ENCODE peak calls at places on chromosome 17, in five cellular contexts. D is OCI-LY7, A is psoas muscle, T is left ventricle myocardium inferior, X is neuronal stem cell. M is an unnamed sample. For H3K36me3 and H3K4me1, the result is how much of the 10 kb centered on the place peaks cover.

GRCh38 chr17:38605230-38605851 is 411 bp downstream of the SRCIN1 start:
- DNase-seq in D (no peak), A (no peak), T (no peak), X (peak), M (no peak)

GRCh38 chr17:59432657-59433056 is 101.2 kb downstream of the YPEL2 start:
- DNase-seq in D (no peak), A (no peak), T (no peak), X (no peak), M (no peak)

GRCh38 chr17:44133918-44134476 is 7.7 kb upstream of the HROB start:
- DNase-seq in D (no peak), A (no peak), T (no peak), X (no peak), M (no peak)

GRCh38 chr17:65173284-65173793 is 36.2 kb downstream of the RGS9 start:
- DNase-seq in D (peak), A (no peak), T (no peak), X (no peak), M (no peak)

GRCh38 chr17:76996741-76997694 is 128.8 kb downstream of the MGAT5B start:
- DNase-seq in D (peak), A (no peak), T (no peak), X (no peak), M (no peak)

GRCh38 chr17:30433514-30433913 is 43.7 kb upstream of the GOSR1 start:
- DNase-seq in D (no peak), A (no peak), T (no peak), X (no peak), M (no peak)

GRCh38 chr17:57811633-57812280 is 38.1 kb downstream of the MRPS23 start:
- DNase-seq in D (no peak), A (no peak), T (no peak), X (no peak), M (peak)

GRCh38 chr17:57913576-57914273 is 41.5 kb downstream of the CUEDC1 start:
- DNase-seq in D (no peak), A (no peak), T (no peak), X (no peak), M (no peak)

GRCh38 chr17:34487616-34488015 is 91.8 kb upstream of the TMEM132E start:
- DNase-seq in D (no peak), A (no peak), T (no peak), X (no peak), M (no peak)

GRCh38 chr17:48586355-48586924 is 3.6 kb downstream of the HOXB3 start:
- DNase-seq in D (no peak), A (no peak), T (no peak), X (no peak), M (no peak)

GRCh38 chr17:63675607-63676539 is 24.1 kb downstream of the LIMD2 start:
- DNase-seq in D (no peak), A (peak), T (peak), X (no peak), M (no peak)

GRCh38 chr17:59620518-59621259 is 994 bp downstream of the CLTC start:
- DNase-seq in D (peak), A (peak), T (peak), X (no peak), M (peak)

GRCh38 chr17:44820631-44821196 is 9.4 kb downstream of the GJC1 start:
- DNase-seq in D (no peak), A (no peak), T (no peak), X (no peak), M (no peak)

GRCh38 chr17:34651267-34651955 is 72.0 kb downstream of the TMEM132E start:
- DNase-seq in D (no peak), A (no peak), T (no peak), X (no peak), M (no peak)

GRCh38 chr17:322006-322780 is 30.4 kb downstream of the RPH3AL start:
- DNase-seq in D (no peak), A (no peak), T (no peak), X (no peak), M (no peak)

DNA sequence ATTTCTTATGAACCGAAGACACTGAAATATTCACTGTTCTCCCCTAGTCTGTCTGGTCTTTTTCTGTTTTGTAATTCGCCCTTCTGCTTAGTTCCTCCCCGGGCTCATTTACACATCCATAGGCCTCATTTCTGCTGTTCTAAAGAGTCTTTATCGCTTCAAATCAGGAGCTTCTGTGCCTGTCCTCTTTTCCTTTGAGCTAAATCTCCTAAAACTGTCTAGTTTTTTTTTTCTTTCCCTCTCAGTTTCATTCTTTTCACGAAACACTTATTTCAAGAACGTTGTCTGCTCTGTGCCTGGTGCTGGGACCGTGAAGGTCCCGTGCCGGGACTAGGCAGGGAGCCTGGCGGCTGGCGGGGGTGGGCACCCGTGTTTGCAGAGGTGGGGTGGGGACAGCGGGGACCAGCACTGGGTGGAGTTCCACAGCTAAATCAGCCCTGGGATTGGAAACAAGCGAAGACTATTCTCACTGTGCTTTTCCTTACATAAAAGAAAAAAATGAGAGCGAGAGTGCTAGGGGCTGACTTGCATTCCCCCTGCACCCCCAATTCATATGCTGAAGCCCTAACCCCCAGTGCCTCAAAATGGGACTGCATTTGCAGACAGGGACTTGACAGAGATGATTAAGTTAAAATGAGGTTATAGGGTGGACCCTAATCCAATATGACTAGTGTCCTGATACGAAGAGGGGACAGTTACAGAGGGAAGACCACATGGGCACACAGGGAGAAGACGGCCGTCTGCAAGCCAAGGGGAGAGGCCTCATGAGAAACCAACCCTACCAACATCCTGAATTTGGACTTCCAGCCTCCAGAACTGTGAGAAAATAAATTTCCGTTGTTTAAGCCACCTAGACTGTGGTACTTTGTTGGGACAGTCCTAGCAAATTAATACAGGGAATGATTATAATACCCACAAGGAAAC is 1.4 kb upstream of the TMEM220 start:
- DNase-seq in D (no peak), A (no peak), T (no peak), X (no peak), M (no peak)
- H3K4me3 ChIP-seq in D (no peak), A (peak), T (no peak), X (no peak), M (no peak)

GRCh38 chr17:81556863-81557262 is 4.7 kb upstream of the FAAP100 start:
- DNase-seq in D (no peak), A (no peak), T (no peak), X (no peak), M (peak)
- H3K36me3 ChIP-seq in D (half or more), A (under half), T (under half), X (half or more), M (under half)

GRCh38 chr17:80611831-80612230 is 67.2 kb downstream of the RPTOR start:
- DNase-seq in D (no peak), A (no peak), T (no peak), X (no peak), M (no peak)
- H3K4me1 ChIP-seq in D (under half), A (under half), T (under half), X (under half), M (under half)

GRCh38 chr17:8742828-8743227 is 1.8 kb downstream of the CCDC42 start:
- DNase-seq in D (no peak), A (no peak), T (no peak), X (no peak), M (no peak)

GRCh38 chr17:8741771-8742170 is 2.9 kb downstream of the CCDC42 start:
- DNase-seq in D (no peak), A (no peak), T (no peak), X (no peak), M (no peak)

GRCh38 chr17:8741366-8741765 is 3.3 kb downstream of the CCDC42 start:
- DNase-seq in D (no peak), A (no peak), T (no peak), X (no peak), M (no peak)

GRCh38 chr17:8740486-8740885 is 4.2 kb downstream of the CCDC42 start:
- DNase-seq in D (peak), A (no peak), T (no peak), X (no peak), M (no peak)

GRCh38 chr17:8742274-8742673 is 2.4 kb downstream of the CCDC42 start:
- DNase-seq in D (no peak), A (no peak), T (no peak), X (no peak), M (no peak)
- H3K4me3 ChIP-seq in D (no peak), A (no peak), T (no peak), X (no peak), M (no peak)

DNA sequence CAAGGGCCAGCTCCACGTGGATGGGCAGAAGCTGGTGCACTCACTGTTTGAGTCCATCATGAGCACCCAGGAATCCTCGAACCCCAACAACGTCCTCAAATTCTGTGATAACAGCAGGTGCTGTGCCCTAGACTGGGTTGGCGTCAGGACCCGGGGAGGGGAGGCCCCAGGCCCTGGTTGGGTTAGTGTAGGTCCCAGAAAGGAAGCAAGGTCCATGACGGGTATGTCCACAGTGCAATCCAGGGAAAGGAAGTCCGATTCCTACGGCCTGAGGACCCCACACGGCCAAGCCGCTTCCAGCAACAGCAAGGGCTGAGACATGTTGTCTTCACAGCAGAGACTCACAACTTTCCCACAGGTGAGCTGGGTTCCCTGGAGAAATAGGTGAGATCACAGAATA is 7.2 kb downstream of the PFAS start:
- DNase-seq in D (no peak), A (no peak), T (no peak), X (no peak), M (no peak)
- H3K36me3 ChIP-seq in D (half or more), A (under half), T (half or more), X (half or more), M (under half)

GRCh38 chr17:82267575-82268379 is 5.7 kb downstream of the CSNK1D start:
- DNase-seq in D (no peak), A (peak), T (peak), X (no peak), M (peak)
- H3K4me1 ChIP-seq in D (under half), A (half or more), T (half or more), X (under half), M (half or more)

DNA sequence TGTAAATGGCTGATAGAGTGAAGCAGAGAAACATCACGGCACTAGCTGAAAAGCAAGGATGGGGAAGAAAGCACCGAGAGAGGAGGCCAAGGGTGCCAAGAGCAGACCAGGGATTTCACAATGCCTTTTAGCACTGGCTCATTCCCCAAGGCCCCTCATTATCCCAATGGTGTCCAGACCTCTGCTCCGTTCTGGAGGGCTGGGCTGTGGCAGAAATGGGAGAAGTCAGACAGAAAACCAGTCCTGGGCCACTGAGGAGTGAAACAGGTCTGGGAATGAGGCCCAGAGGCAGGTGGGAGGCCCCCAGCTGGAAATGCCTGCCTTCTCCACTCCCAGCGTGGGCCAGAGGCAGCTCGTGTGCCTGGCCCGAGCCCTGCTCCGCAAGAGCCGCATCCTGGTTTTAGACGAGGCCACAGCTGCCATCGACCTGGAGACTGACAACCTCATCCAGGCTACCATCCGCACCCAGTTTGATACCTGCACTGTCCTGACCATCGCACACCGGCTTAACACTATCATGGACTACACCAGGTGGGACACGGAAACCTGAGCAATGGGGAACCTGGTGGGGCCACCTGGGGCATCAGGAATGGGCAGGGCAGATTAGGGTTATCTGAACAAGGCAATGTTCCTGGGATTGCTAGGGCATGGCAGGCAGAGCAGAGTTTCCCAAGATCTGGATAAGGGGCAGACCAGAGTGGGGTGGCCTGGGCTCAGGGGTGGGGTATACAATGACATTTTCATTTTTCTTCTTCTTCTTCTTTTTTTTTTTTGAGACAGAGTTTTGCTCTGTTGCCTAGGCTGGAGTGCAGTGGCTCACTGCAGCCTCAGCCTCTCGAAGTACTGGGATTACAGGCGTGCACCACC is 20.3 kb downstream of the ANKRD40 start:
- DNase-seq in D (no peak), A (peak), T (no peak), X (no peak), M (peak)
- H3K4me3 ChIP-seq in D (no peak), A (no peak), T (no peak), X (no peak), M (peak)

GRCh38 chr17:2058521-2059124 is 3.7 kb downstream of the HIC1 start:
- DNase-seq in D (peak), A (peak), T (peak), X (no peak), M (no peak)

GRCh38 chr17:2059837-2060658 is 5.1 kb downstream of the HIC1 start:
- DNase-seq in D (no peak), A (no peak), T (no peak), X (no peak), M (no peak)

GRCh38 chr17:2057714-2058520 is 3.0 kb downstream of the HIC1 start:
- DNase-seq in D (no peak), A (peak), T (no peak), X (no peak), M (no peak)

GRCh38 chr17:2060681-2061440 is 6.0 kb downstream of the HIC1 start:
- DNase-seq in D (no peak), A (peak), T (no peak), X (no peak), M (no peak)

GRCh38 chr17:2059125-2059836 is 4.4 kb downstream of the HIC1 start:
- DNase-seq in D (no peak), A (no peak), T (no peak), X (no peak), M (no peak)
- H3K36me3 ChIP-seq in D (under half), A (under half), T (half or more), X (under half), M (under half)